ENCODE peak calls at places on chromosomes 16 and 17, in four cellular contexts. X is AG04450; L is CD4-positive, CD25-positive, alpha-beta regulatory T cell; O is IMR-90. U is an unnamed sample.

GRCh38 chr16:695355-696089 is 5.3 kb upstream of the WDR24 start:
- DNase-seq in L (peak; percentile 77), X (no peak), O (no peak), U (no peak)

GRCh38 chr17:38591759-38592241 is 14.0 kb downstream of the SRCIN1 start:
- DNase-seq in L (peak; percentile 49), O (no peak), X (no peak), U (no peak)

GRCh38 chr16:643050-643368 is 1.4 kb downstream of the MCRIP2 start:
- DNase-seq in O (no peak), X (no peak), L (no peak), U (no peak)

GRCh38 chr16:71626018-71626857 is at the start of gene MARVELD3:
- DNase-seq in X (no peak), L (peak; percentile 23), O (no peak), U (peak; percentile 67)

GRCh38 chr17:33523577-33523981 is 230.5 kb upstream of the ASIC2 start:
- DNase-seq in O (no peak), L (no peak), X (no peak), U (no peak)

GRCh38 chr16:87616556-87616955 is 14.2 kb downstream of the JPH3 start:
- DNase-seq in L (no peak), X (no peak), O (no peak), U (no peak)

GRCh38 chr16:73390936-73391335 is 343.0 kb upstream of the ZFHX3 start:
- DNase-seq in O (peak; percentile 31), X (no peak), L (no peak), U (no peak)

GRCh38 chr16:30927789-30928378 is 4.5 kb downstream of the FBXL19 start:
- DNase-seq in O (peak; percentile 25), X (no peak), L (peak; percentile 50), U (no peak)

GRCh38 chr17:60161598-60162330 is 12.0 kb downstream of the CA4 start:
- DNase-seq in O (no peak), X (no peak), L (no peak), U (no peak)

GRCh38 chr16:68105611-68106010 is 20.4 kb downstream of the NFATC3 start:
- DNase-seq in X (no peak), L (no peak), O (no peak), U (no peak)

GRCh38 chr16:30526137-30526822 is at the start of gene ZNF768:
- DNase-seq in O (no peak), L (no peak), X (no peak), U (no peak)

GRCh38 chr17:64063766-64064224 is 43.4 kb upstream of the ICAM2 start:
- DNase-seq in X (no peak), L (peak; percentile 59), O (peak; percentile 27), U (peak; percentile 60)

GRCh38 chr16:61323456-61323855 is 712.8 kb downstream of the CDH8 start:
- DNase-seq in O (no peak), X (no peak), L (no peak), U (no peak)

GRCh38 chr17:9714801-9715200 is 69.5 kb downstream of the USP43 start:
- DNase-seq in L (no peak), O (no peak), X (no peak), U (no peak)

GRCh38 chr17:17119533-17119932 is 77.3 kb downstream of the MPRIP start:
- DNase-seq in O (peak; percentile 86), L (peak; percentile 87), X (peak; percentile 30), U (no peak)

GRCh38 chr16:27273670-27274522 is 5.3 kb upstream of the NSMCE1 start:
- DNase-seq in X (no peak), L (peak; percentile 67), O (peak; percentile 53), U (no peak)

GRCh38 chr17:16269658-16270057 is 52.6 kb downstream of the PIGL start:
- DNase-seq in L (no peak), X (no peak), O (peak; percentile 87), U (no peak)

GRCh38 chr17:39027037-39027436 is 59.8 kb upstream of the FBXO47 start:
- DNase-seq in X (no peak), L (no peak), O (no peak), U (no peak)

GRCh38 chr17:70857351-70857750 is 688.0 kb downstream of the KCNJ2 start:
- DNase-seq in O (no peak), L (no peak), X (no peak), U (no peak)

GRCh38 chr17:61627658-61628057 is 36.6 kb upstream of the NACA2 start:
- DNase-seq in L (no peak), X (no peak), O (no peak), U (no peak)

DNA sequence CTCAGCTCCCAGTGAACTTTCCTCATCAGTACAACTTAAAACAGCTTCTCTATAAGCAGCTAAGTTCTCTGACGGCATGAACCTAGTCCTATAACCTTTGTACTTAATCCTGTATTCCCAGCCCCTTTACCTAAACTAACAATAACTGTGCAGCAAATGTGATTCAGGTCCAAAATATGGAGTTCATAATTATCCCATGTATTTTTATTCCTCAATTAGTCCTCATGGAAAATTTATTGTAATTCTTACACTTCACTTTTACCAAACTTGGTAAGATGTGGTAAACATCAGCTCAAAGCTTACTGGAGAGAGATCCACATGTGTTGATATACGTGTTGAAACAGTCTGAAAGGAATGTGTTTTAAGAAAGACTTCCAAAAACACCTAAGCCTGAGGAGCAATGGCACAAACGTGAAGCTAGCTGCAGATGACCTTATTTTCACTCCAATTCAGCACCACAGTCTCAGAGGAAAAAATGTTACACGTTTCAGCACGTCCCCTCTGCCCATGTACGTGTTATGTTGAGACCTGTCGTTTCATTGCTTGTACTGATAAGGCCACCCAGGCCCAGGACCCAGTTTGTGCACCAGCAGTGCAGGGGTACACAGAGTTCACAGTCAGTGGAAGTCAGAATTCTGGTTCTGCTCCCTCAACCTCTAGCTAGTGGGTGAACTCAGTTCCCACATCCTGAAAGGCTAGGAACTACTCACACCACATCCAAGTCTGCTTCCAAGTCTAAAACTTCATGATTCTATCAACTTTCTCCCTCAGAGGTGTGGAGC is 7.1 kb downstream of the USP31 start:
- DNase-seq in O (no peak), X (no peak), L (no peak), U (no peak)
- H3K27me3 ChIP-seq in O (no peaks in the 10 kb centered on the region), X (no peaks in the 10 kb centered on the region), L (no peaks in the 10 kb centered on the region), U (no peaks in the 10 kb centered on the region)

DNA sequence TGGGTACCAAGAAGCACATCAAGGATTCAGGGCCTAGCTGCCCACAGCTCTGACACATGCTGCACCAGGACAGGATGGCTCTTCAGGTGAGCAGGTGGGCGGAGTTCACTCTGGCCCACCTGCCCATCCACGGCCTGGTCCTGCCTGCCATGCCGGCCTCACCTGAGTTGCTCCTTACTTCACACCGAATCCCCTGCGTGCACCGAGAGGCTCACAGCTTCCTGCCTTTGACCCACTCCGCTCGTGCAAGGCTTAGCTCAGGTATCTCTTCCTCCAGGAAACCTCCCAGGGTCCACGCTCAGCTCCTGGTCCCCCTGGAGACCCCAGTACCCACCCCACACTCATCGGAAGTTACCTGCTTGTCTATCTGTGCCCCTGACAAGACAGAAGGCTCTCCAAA is 21.6 kb upstream of the TNRC6C start:
- DNase-seq in X (no peak), O (no peak), L (no peak), U (no peak)
- H3K27me3 ChIP-seq in X (peaks cover 33% of the 10 kb centered on the region), O (peaks cover 52% of the 10 kb centered on the region), L (peaks cover 2% of the 10 kb centered on the region), U (no peaks in the 10 kb centered on the region)

DNA sequence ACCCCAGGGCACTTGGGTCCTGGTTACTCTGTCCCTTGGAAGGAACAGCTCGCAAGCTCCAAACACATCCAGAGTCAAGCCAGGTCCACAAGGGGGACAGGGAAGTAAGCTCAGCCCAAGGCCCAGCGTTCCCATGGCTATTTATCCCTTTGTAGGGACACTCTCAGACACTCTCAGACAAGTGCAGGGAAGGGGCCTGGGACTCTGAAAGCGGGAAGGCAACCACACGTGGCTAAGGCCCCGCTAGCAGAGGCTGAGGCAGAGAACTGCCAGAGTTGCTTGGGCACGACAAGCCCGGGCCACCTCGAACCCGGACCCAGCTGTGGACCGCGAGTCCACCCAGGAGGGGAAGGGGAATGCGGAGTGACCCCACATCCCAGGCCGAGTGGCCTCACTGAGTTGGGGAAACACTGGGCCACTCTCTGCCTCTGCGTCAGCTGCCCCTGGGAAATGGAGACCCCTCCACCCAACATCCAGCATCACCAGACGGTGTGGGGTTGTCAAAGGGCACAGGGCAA is 10.2 kb downstream of the NPTX1 start:
- DNase-seq in X (no peak), O (no peak), L (no peak), U (no peak)
- H3K27me3 ChIP-seq in X (peaks cover 41% of the 10 kb centered on the region), O (peaks cover 16% of the 10 kb centered on the region), L (peaks cover 6% of the 10 kb centered on the region), U (no peaks in the 10 kb centered on the region)

GRCh38 chr17:74635418-74635817 is 11.9 kb upstream of the CD300E start:
- DNase-seq in L (no peak), X (no peak), O (no peak), U (no peak)
- H3K27me3 ChIP-seq in L (peaks cover 12% of the 10 kb centered on the region), X (no peaks in the 10 kb centered on the region), O (no peaks in the 10 kb centered on the region), U (no peaks in the 10 kb centered on the region)

DNA sequence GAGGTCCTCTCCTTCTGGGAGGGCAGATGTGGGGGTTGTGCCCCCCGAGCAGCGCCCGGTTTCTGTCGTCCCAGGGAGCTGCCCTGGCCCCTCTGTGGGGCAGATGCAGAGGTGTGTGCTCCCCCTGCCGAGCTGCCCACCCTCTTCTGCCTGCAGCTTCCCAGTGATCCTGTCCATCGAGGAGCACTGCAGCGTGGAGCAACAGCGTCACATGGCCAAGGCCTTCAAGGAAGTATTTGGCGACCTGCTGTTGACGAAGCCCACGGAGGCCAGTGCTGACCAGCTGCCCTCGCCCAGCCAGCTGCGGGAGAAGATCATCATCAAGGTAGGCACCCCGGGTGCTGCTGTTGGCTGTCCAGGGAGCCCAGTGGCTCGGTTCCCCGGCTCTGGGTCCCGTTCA is 110.8 kb downstream of the SDR42E1 start:
- DNase-seq in L (no peak), X (no peak), O (no peak), U (no peak)
- H3K27me3 ChIP-seq in L (no peaks in the 10 kb centered on the region), X (peaks cover 2% of the 10 kb centered on the region), O (peaks cover 2% of the 10 kb centered on the region), U (no peaks in the 10 kb centered on the region)

GRCh38 chr17:6163632-6164319 is 93.6 kb downstream of the WSCD1 start:
- DNase-seq in X (no peak), L (no peak), O (no peak), U (no peak)
- H3K27me3 ChIP-seq in X (no peaks in the 10 kb centered on the region), L (no peaks in the 10 kb centered on the region), O (no peaks in the 10 kb centered on the region), U (no peaks in the 10 kb centered on the region)

GRCh38 chr17:49496183-49496865 is 1.2 kb downstream of the NGFR start:
- DNase-seq in X (no peak), L (peak; percentile 77), O (peak; percentile 28), U (no peak)
- H3K27me3 ChIP-seq in X (peaks cover 62% of the 10 kb centered on the region), L (peaks cover 28% of the 10 kb centered on the region), O (peaks cover 85% of the 10 kb centered on the region), U (peaks cover 15% of the 10 kb centered on the region)

GRCh38 chr17:21198411-21198810 is 15.6 kb downstream of the TMEM11 start:
- DNase-seq in X (no peak), O (no peak), L (no peak), U (no peak)
- H3K27me3 ChIP-seq in X (no peaks in the 10 kb centered on the region), O (no peaks in the 10 kb centered on the region), L (no peaks in the 10 kb centered on the region), U (no peaks in the 10 kb centered on the region)

DNA sequence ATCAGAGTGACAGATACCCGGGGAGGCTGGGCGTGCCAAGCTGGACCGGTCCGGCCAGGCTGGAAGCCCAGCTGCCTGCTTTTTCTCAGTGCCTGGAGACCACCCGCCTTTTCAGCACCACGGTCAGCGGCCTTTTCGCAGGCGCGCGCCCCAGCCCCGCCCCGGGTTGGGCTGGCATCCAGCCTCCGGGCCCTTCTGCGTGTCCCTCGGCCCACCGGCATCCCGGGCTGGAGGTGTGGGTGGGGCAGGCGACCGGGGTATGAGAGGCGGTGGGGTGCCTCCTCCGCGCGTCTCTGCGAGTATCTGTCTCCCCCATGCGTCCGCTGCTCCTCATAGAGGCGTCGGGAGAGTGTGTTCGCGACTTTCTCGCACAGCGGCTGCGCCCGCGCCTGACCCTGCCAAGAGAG is 102.5 kb downstream of the MRM1 start:
- DNase-seq in X (no peak), O (peak; percentile 11), L (peak; percentile 12), U (no peak)
- H3K27me3 ChIP-seq in X (peaks cover 4% of the 10 kb centered on the region), O (peaks cover 13% of the 10 kb centered on the region), L (peaks cover 17% of the 10 kb centered on the region), U (no peaks in the 10 kb centered on the region)